ENCODE peak calls at places on chromosomes 12 and 14, in six cellular contexts. R, V, U, F, Z and M are unnamed samples. For H3K79me1, the result is how much of the 10 kb centered on the place peaks cover.

GRCh38 chr12:115599251-115599811 is 678.2 kb downstream of the MED13L start:
- DNase-seq in V (no peak), U (no peak), R (peak), Z (peak), F (peak), M (peak)

GRCh38 chr12:51484119-51484518 is 59.5 kb downstream of the SLC4A8 start:
- DNase-seq in Z (no peak), U (no peak), F (no peak), V (no peak), R (no peak), M (no peak)

GRCh38 chr14:58077621-58078020 is 74.4 kb downstream of the ARMH4 start:
- DNase-seq in R (no peak), V (peak), Z (no peak), U (no peak), F (no peak), M (no peak)

GRCh38 chr12:104475269-104475668 is 18.5 kb downstream of the CHST11 start:
- DNase-seq in R (no peak), V (no peak), F (no peak), Z (peak), U (no peak), M (no peak)

GRCh38 chr12:88665051-88665450 is 84.8 kb upstream of the KITLG start:
- DNase-seq in U (no peak), Z (no peak), V (peak), F (no peak), R (no peak), M (peak)

GRCh38 chr12:82754856-82755255 is 68.2 kb downstream of the TMTC2 start:
- DNase-seq in R (no peak), V (no peak), Z (no peak), F (no peak), U (no peak), M (no peak)

GRCh38 chr14:98131406-98131805 is 1140.6 kb downstream of the BCL11B start:
- DNase-seq in U (no peak), V (no peak), F (no peak), R (no peak), Z (no peak), M (no peak)

GRCh38 chr14:40347675-40348074 is 915.4 kb upstream of the FBXO33 start:
- DNase-seq in U (no peak), F (no peak), Z (no peak), V (no peak), R (no peak), M (no peak)

GRCh38 chr12:98127336-98127679 is 388.1 kb upstream of the TMPO start:
- DNase-seq in U (no peak), R (no peak), V (no peak), Z (peak), F (peak), M (no peak)

GRCh38 chr12:85688837-85689236 is 147.4 kb downstream of the RASSF9 start:
- DNase-seq in R (no peak), V (no peak), U (no peak), Z (no peak), F (no peak), M (no peak)

GRCh38 chr12:116534341-116535121 is 24.6 kb upstream of the MAP1LC3B2 start:
- DNase-seq in U (no peak), Z (peak), R (no peak), F (peak), V (peak), M (peak)

GRCh38 chr12:94498698-94499097 is 39.0 kb upstream of the CEP83 start:
- DNase-seq in Z (peak), U (no peak), R (no peak), V (no peak), F (no peak), M (no peak)

GRCh38 chr12:122928891-122929538 is 33.1 kb upstream of the VPS37B start:
- DNase-seq in U (no peak), F (no peak), V (no peak), R (no peak), Z (no peak), M (no peak)

GRCh38 chr12:26138860-26139259 is 14.0 kb upstream of the BHLHE41 start:
- DNase-seq in Z (no peak), R (no peak), V (no peak), U (no peak), F (no peak), M (no peak)

GRCh38 chr12:12714276-12715001 is 2.7 kb upstream of the CDKN1B start:
- DNase-seq in U (no peak), Z (peak), F (peak), R (no peak), V (peak), M (peak)

GRCh38 chr12:89920866-89921265 is 212.2 kb upstream of the ATP2B1 start:
- DNase-seq in V (peak), R (no peak), Z (no peak), U (no peak), F (no peak), M (no peak)

GRCh38 chr12:49867580-49868341 is 24.9 kb upstream of the BCDIN3D start:
- DNase-seq in R (no peak), Z (peak), U (no peak), F (peak), V (no peak), M (peak)

GRCh38 chr12:12954361-12954760 is 2.4 kb upstream of the GPRC5D start:
- DNase-seq in Z (peak), U (no peak), R (no peak), V (peak), F (no peak), M (no peak)

GRCh38 chr12:52907092-52907810 is 2.4 kb upstream of the KRT8 start:
- DNase-seq in R (no peak), V (no peak), F (peak), Z (peak), U (no peak), M (peak)

GRCh38 chr12:52909256-52909655 is 4.4 kb upstream of the KRT8 start:
- DNase-seq in U (no peak), F (no peak), R (no peak), V (no peak), Z (no peak), M (no peak)

GRCh38 chr12:52903285-52903854 is 1.5 kb downstream of the KRT8 start:
- DNase-seq in U (peak), Z (peak), F (peak), V (peak), R (peak), M (peak)

GRCh38 chr12:52903855-52904508 is 894 bp downstream of the KRT8 start:
- DNase-seq in F (peak), U (no peak), Z (peak), V (no peak), R (peak), M (peak)

DNA sequence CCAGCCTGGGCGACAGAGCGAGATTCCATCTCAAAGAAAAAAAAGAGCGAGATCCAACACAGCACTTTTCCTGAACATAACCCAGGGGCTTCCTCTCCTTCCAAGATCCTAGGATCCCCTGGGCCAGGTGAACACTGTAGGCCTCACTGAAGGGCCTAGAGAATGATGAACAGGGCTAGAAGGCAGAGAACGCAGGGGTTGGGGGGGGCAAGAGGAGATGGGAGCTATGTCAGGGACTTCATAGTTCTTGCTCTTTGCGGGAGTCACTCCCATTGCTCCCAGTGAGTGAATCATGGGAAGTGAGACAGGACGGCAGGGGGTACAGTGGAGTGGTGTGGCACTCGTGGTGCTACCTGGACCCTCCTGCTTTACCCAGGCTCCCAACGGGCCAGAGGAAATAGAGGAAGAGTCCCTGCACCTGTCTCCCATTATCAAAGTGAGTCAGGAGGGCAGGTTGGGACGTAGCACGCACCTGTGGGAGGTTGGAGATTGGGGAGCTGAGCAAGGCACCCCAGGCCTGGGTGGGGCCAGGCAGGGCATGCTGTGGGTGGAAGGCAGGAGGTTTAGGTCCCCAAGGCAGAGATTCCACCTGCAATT is 1.3 kb upstream of the KRT8 start:
- DNase-seq in U (no peak), Z (no peak), F (peak), R (no peak), V (no peak), M (no peak)
- H3K79me1 ChIP-seq in U (under half), Z (under half), F (under half), R (under half), V (under half), M (under half)

GRCh38 chr12:1346126-1346525 is 248.3 kb downstream of the FBXL14 start:
- DNase-seq in U (no peak), R (no peak), F (no peak), V (peak), Z (no peak), M (peak)

GRCh38 chr12:1347294-1347693 is 247.1 kb downstream of the FBXL14 start:
- DNase-seq in Z (no peak), U (no peak), F (no peak), V (no peak), R (no peak), M (no peak)

GRCh38 chr12:1350934-1351240 is 243.5 kb downstream of the FBXL14 start:
- DNase-seq in Z (no peak), F (no peak), U (no peak), R (no peak), V (no peak), M (no peak)

GRCh38 chr12:1350055-1350933 is 244.1 kb downstream of the FBXL14 start:
- DNase-seq in U (no peak), V (peak), R (no peak), Z (no peak), F (no peak), M (peak)

DNA sequence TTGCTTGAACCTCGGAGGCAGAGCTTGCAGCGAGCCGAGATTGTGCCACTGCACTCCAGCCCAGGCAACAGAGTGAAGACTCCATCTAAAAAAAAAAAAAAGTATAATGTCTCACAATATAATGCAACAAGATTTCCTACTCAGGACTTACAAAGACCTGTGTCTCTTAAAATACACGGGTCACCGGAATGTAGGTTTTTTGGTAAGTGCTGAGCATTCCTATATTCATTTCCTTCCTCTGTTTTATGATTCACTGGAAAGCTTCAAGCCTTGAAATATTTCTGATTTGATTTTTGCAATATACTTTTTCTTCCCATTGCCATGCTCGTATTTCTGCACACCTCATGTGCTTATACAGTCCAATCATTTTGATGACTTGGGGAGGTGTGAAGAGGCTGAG is 245.8 kb downstream of the FBXL14 start:
- DNase-seq in Z (no peak), V (no peak), R (no peak), U (no peak), F (no peak), M (no peak)
- H2BK15ac ChIP-seq in Z (no peak), V (no peak), R (no peak), U (no peak), F (no peak), M (no peak)

GRCh38 chr12:64105026-64105425 is 117.1 kb downstream of the KICS2 start:
- DNase-seq in Z (no peak), U (no peak), F (no peak), R (no peak), V (no peak), M (no peak)

GRCh38 chr12:64107776-64108175 is 114.3 kb downstream of the KICS2 start:
- DNase-seq in V (no peak), R (no peak), Z (no peak), U (no peak), F (no peak), M (no peak)

GRCh38 chr12:64103821-64104220 is 118.3 kb downstream of the KICS2 start:
- DNase-seq in F (no peak), R (no peak), V (peak), U (no peak), Z (no peak), M (peak)

GRCh38 chr12:64102339-64102738 is 119.8 kb downstream of the KICS2 start:
- DNase-seq in Z (no peak), F (no peak), R (no peak), U (no peak), V (no peak), M (no peak)

GRCh38 chr12:64104376-64104775 is 117.7 kb downstream of the KICS2 start:
- DNase-seq in Z (no peak), V (no peak), U (no peak), F (no peak), R (no peak), M (peak)
- H3K79me1 ChIP-seq in Z (under half), V (under half), U (under half), F (under half), R (under half), M (under half)

DNA sequence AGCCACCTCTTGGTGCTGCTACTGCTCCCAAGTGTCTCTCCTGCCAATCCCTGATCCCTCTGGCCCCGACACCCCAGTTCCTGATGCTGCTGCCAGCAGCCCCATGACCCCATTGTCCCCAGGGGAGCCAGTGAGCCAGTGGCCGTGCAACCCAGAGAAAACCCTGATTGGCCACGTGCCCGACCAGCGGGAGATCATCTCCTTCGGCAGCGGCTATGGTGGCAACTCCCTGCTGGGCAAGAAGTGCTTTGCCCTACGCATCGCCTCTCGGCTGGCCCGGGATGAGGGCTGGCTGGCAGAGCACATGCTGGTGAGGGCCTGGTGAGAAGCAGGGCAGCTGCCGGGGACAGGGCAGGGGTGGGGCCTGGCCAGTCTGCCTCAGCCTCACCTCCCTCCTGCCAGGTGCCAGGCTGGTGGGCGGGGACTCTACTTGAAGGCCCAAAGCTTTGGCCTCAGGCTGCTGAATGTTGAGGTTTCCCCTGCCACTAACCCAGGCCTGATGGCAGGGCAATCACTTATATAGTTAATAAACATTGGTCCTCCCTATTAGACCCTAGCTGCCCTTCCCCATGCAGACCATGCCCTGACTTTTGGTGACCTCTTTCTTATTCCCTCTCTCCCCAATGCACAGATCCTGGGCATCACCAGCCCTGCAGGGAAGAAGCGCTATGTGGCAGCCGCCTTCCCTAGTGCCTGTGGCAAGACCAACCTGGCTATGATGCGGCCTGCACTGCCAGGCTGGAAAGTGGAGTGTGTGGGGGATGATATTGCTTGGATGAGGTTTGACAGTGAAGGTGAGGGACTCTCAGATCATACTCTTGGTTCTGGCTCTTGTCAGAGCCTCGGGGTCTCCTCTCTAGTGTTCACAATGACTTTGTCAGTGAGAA is 5.1 kb downstream of the PCK2 start:
- DNase-seq in Z (no peak), R (no peak), U (no peak), F (no peak), V (no peak), M (no peak)
- H2BK15ac ChIP-seq in Z (no peak), R (no peak), U (no peak), F (no peak), V (no peak), M (no peak)

GRCh38 chr14:104676694-104677505 is 12.5 kb upstream of the INF2 start:
- DNase-seq in F (no peak), Z (peak), V (no peak), U (no peak), R (no peak), M (peak)

GRCh38 chr14:104678901-104679705 is 10.3 kb upstream of the INF2 start:
- DNase-seq in Z (no peak), F (no peak), V (no peak), R (no peak), U (no peak), M (no peak)

GRCh38 chr14:104676130-104676693 is 13.2 kb upstream of the INF2 start:
- DNase-seq in V (no peak), Z (no peak), F (no peak), R (no peak), U (no peak), M (no peak)

GRCh38 chr14:104678346-104678745 is 11.1 kb upstream of the INF2 start:
- DNase-seq in F (no peak), R (no peak), Z (peak), V (peak), U (no peak), M (peak)

GRCh38 chr14:104677506-104678332 is 11.7 kb upstream of the INF2 start:
- DNase-seq in U (no peak), V (peak), R (peak), F (peak), Z (peak), M (peak)
- H3K79me1 ChIP-seq in U (under half), V (under half), R (under half), F (under half), Z (under half), M (under half)

DNA sequence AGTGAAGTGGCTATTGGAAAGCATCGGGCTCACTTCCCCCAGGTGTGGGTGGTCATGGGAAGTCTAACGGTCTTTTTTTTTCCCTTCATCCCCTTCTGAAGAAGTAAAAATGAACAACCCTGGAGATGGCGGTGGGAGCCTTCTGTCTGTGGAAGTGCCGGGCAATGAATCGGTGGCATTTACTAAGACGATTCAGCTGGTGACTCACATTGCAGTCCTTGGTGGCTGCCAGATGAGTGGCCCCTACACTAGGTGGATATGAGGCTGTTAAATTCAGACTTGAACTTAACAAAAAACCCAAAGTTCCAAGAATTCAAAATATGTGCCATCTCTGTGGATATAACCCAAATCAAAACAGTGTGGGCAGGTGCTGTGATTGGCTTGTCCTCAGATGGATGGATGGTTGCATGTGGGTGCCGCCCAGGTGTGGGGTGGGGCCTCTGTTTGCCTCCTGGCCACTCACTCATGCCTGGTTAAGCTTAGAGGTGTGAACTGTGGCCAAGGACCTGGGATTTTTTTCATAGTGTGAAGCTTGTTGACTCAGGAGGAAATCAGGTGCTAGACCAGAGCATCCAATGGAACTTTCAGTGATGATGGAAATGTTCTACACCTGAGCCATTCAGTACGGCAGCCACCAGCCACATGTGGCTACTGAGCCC is 176.7 kb upstream of the NOS1 start:
- DNase-seq in F (no peak), R (no peak), U (no peak), Z (no peak), V (no peak), M (no peak)
- H2BK15ac ChIP-seq in F (no peak), R (no peak), U (no peak), Z (no peak), V (no peak), M (no peak)

GRCh38 chr12:106033161-106033675 is 105.5 kb downstream of the NUAK1 start:
- DNase-seq in R (no peak), V (no peak), Z (no peak), F (no peak), U (no peak), M (peak)
- H3K79me1 ChIP-seq in R (under half), V (under half), Z (under half), F (under half), U (under half), M (under half)

DNA sequence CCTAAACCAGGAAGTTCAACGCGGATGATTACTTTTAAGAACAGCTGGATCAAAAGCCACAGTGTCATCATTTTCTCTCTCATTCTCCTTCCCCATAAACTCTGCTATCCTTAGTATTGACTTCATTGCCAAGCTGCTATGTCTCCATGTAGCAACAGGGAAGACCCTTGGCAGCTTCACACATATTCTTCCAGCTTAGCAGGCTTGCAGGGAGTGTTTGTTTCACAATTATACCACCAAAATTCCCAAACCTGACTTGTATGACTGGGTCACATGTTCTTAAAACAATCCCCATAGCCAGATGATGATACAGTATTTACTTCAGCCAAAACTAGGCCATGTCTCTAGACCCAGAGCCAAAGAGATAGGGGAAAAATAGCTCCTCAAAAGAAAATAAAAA is 235.4 kb downstream of the PAWR start:
- DNase-seq in Z (peak), V (peak), F (no peak), U (no peak), R (no peak), M (peak)
- H2BK15ac ChIP-seq in Z (no peak), V (peak), F (no peak), U (no peak), R (no peak), M (no peak)